ENCODE peak calls at places on chromosomes 2 and 18, in eight cellular contexts. U, D, I, W, P, J, F and B are unnamed samples.

GRCh38 chr2:207670887-207671286 is 40.6 kb upstream of the CCNYL1 start:
- DNase-seq in U (no peak), D (no peak), I (no peak), W (no peak), P (no peak), J (no peak), F (no peak), B (no peak)

GRCh38 chr18:79687806-79688205 is 8.2 kb downstream of the CTDP1 start:
- DNase-seq in U (peak; percentile 79), D (no peak), I (no peak), W (no peak), P (no peak), J (no peak), F (no peak), B (no peak)

GRCh38 chr2:186695081-186695756 is 1.4 kb downstream of the FAM171B start:
- DNase-seq in U (peak; percentile 76), D (no peak), I (no peak), W (no peak), P (no peak), J (no peak), F (no peak), B (no peak)

GRCh38 chr2:235641333-235641732 is 147.5 kb downstream of the AGAP1 start:
- DNase-seq in U (peak; percentile 57), D (no peak), I (no peak), W (no peak), P (no peak), J (no peak), F (no peak), B (no peak)

GRCh38 chr2:65232636-65233035 is 5.0 kb downstream of the ACTR2 start:
- DNase-seq in U (peak; percentile 77), D (no peak), I (no peak), W (peak; percentile 26), P (no peak), J (no peak), F (no peak), B (no peak)

GRCh38 chr2:55157474-55157884 is 74.6 kb downstream of the CLHC1 start:
- DNase-seq in U (peak; percentile 63), D (no peak), I (no peak), W (no peak), P (no peak), J (no peak), F (no peak), B (no peak)

GRCh38 chr2:32865399-32866068 is 81.2 kb upstream of the LTBP1 start:
- DNase-seq in U (peak; percentile 96), D (no peak), I (no peak), W (peak; percentile 57), P (no peak), J (no peak), F (no peak), B (no peak)

GRCh38 chr2:96098900-96099590 is 17.3 kb downstream of the ADRA2B start:
- DNase-seq in U (no peak), D (peak; percentile 68), I (peak; percentile 68), W (no peak), P (no peak), J (peak; percentile 67), F (peak; percentile 41), B (no peak)

GRCh38 chr2:177530513-177531039 is 138.0 kb downstream of the AGPS start:
- DNase-seq in U (no peak), D (no peak), I (no peak), W (no peak), P (no peak), J (no peak), F (no peak), B (no peak)

GRCh38 chr18:62500966-62501591 is 21.7 kb upstream of the ZCCHC2 start:
- DNase-seq in U (no peak), D (no peak), I (no peak), W (no peak), P (peak; percentile 79), J (no peak), F (no peak), B (no peak)

GRCh38 chr18:79803611-79804051 is 5.9 kb downstream of the KCNG2 start:
- DNase-seq in U (no peak), D (peak; percentile 53), I (peak; percentile 64), W (no peak), P (no peak), J (peak; percentile 10), F (no peak), B (no peak)

GRCh38 chr18:79681484-79682387 is 2.1 kb downstream of the CTDP1 start:
- DNase-seq in U (no peak), D (no peak), I (peak; percentile 85), W (no peak), P (no peak), J (no peak), F (no peak), B (no peak)

GRCh38 chr18:52685316-52685715 is 345.3 kb downstream of the DCC start:
- DNase-seq in U (no peak), D (no peak), I (no peak), W (no peak), P (no peak), J (no peak), F (no peak), B (no peak)

GRCh38 chr2:230865766-230866703 is 1.3 kb downstream of the ITM2C start:
- DNase-seq in U (no peak), D (no peak), I (peak; percentile 85), W (no peak), P (no peak), J (no peak), F (no peak), B (no peak)
- H3K4me3 ChIP-seq in U (peak overlapping the region; percentile 98), D (peak overlapping the region; percentile 66), I (peak overlapping the region; percentile 67), W (peak overlapping the region; percentile 80), P (peak overlapping the region; percentile 99), J (peak overlapping the region; percentile 77), F (peak overlapping the region; percentile 53), B (peak overlapping the region; percentile 80)

GRCh38 chr2:11467749-11468148 is 1.8 kb upstream of the E2F6 start:
- DNase-seq in U (no peak), D (no peak), I (no peak), W (no peak), P (no peak), J (no peak), F (no peak), B (no peak)

GRCh38 chr2:11466307-11467125 is 555 bp upstream of the E2F6 start:
- DNase-seq in U (no peak), D (no peak), I (no peak), W (no peak), P (no peak), J (no peak), F (peak; percentile 44), B (no peak)

GRCh38 chr2:11467126-11467649 is 1.2 kb upstream of the E2F6 start:
- DNase-seq in U (no peak), D (no peak), I (no peak), W (no peak), P (no peak), J (no peak), F (no peak), B (no peak)

GRCh38 chr2:11465110-11465484 is 864 bp downstream of the E2F6 start:
- DNase-seq in U (no peak), D (no peak), I (no peak), W (peak; percentile 14), P (no peak), J (no peak), F (no peak), B (no peak)

GRCh38 chr2:11465485-11466306 is at the start of gene E2F6:
- DNase-seq in U (peak; percentile 90), D (peak; percentile 96), I (peak; percentile 95), W (peak; percentile 97), P (peak; percentile 94), J (peak; percentile 94), F (peak; percentile 95), B (peak; percentile 96)
- TF ChIP-seq POLR2A in U (peak; percentile 68), D (peak; percentile 77), I (no peak), W (peak; percentile 72), P (peak; percentile 65), J (peak; percentile 72), F (peak; percentile 78), B (peak; percentile 81)

GRCh38 chr18:59621027-59621426 is 76.2 kb downstream of the CCBE1 start:
- DNase-seq in U (peak; percentile 61), D (no peak), I (no peak), W (no peak), P (no peak), J (no peak), F (no peak), B (no peak)
- H3K4me3 ChIP-seq in U (no peak overlapping the region), D (no peak overlapping the region), I (no peak overlapping the region), W (no peak overlapping the region), P (no peak overlapping the region), J (no peak overlapping the region), F (no peak overlapping the region), B (no peak overlapping the region)

DNA sequence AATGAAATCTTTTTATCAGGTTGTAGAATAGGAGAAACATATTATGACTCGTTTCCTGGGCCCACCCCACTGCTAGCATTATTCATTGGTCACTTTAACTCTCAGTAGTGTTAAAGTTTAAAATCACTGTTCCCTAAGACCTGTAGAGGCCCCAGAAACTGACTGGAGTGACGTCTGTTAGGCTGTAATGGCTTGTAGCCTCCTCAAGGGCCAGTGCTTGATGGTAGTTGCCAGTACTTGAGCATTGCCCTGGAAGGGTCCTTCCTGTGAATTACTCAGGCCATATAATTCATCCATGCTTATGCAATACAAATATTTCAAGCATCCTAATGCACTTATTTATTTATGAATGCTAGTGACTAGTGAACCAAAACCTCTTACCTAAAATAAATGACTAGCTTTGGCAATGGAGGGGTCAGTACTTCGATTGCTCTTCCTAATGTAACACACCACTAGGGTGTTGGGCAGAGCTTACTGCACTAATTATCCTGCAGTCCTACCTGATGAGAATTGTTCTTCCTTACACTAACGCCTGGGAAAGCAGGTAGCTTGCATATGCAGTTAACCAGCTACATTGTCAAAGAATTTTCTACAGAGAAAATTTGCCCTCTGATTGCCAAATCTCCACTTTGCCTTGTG is 31.2 kb downstream of the ARHGAP25 start:
- DNase-seq in U (peak; percentile 75), D (no peak), I (no peak), W (no peak), P (no peak), J (no peak), F (no peak), B (peak; percentile 45)
- TF ChIP-seq POLR2A in U (no peak), D (no peak), I (no peak), W (no peak), P (no peak), J (no peak), F (no peak), B (no peak)